ENCODE peak calls at places on chromosome 4, in eight cellular contexts. G is effector CD4-positive, alpha-beta T cell; J is GM23248; M is hypothalamus; I is head of caudate nucleus; X is cardiac fibroblast; C is HFF-Myc; T is effector memory CD8-positive, alpha-beta T cell. V is an unnamed sample.

GRCh38 chr4:125741825-125742452 is 427.2 kb downstream of the FAT4 start:
- DNase-seq in X (peak), G (no peak), I (no peak), M (no peak), C (no peak), T (no peak), J (peak), V (no peak)

GRCh38 chr4:155703486-155704227 is 37.0 kb downstream of the GUCY1A1 start:
- DNase-seq in T (no peak), M (no peak), I (no peak), G (no peak), C (no peak), X (peak), J (peak), V (no peak)

GRCh38 chr4:119559044-119559647 is 69.5 kb downstream of the PDE5A start:
- DNase-seq in J (peak), I (no peak), T (no peak), G (no peak), C (peak), X (peak), M (no peak), V (peak)

GRCh38 chr4:5611656-5612187 is 96.6 kb downstream of the EVC2 start:
- DNase-seq in J (no peak), M (no peak), I (no peak), G (no peak), C (no peak), X (no peak), T (no peak), V (no peak)

GRCh38 chr4:151407018-151407417 is 2.0 kb upstream of the FHIP1A start:
- DNase-seq in G (no peak), I (no peak), X (no peak), M (no peak), J (no peak), T (no peak), C (no peak), V (no peak)

GRCh38 chr4:60805500-60806313 is 394.4 kb upstream of the ADGRL3 start:
- DNase-seq in J (peak), I (peak), C (peak), M (no peak), G (no peak), T (no peak), X (peak), V (no peak)

GRCh38 chr4:124854968-124855367 is 142.4 kb upstream of the ANKRD50 start:
- DNase-seq in M (no peak), I (no peak), G (no peak), X (peak), T (no peak), J (peak), C (no peak), V (no peak)

GRCh38 chr4:47824844-47825243 is 13.0 kb downstream of the CORIN start:
- DNase-seq in I (no peak), C (no peak), X (no peak), M (no peak), T (no peak), J (no peak), G (no peak), V (no peak)

GRCh38 chr4:55830741-55831140 is 11.2 kb downstream of the EXOC1L start:
- DNase-seq in X (no peak), J (no peak), G (no peak), I (no peak), M (no peak), T (no peak), C (no peak), V (no peak)

GRCh38 chr4:5524900-5525299 is 183.5 kb downstream of the EVC2 start:
- DNase-seq in T (no peak), M (no peak), X (peak), G (no peak), I (no peak), C (peak), J (peak), V (no peak)

GRCh38 chr4:154348657-154349056 is 142.9 kb downstream of the DCHS2 start:
- DNase-seq in T (no peak), J (no peak), X (no peak), M (no peak), C (no peak), G (no peak), I (no peak), V (no peak)

GRCh38 chr4:28686618-28687017 is 1826.0 kb downstream of the STIM2 start:
- DNase-seq in M (no peak), I (peak), G (no peak), T (no peak), X (peak), J (peak), C (no peak), V (no peak)

GRCh38 chr4:80540349-80540748 is 204.8 kb downstream of the CFAP299 start:
- DNase-seq in I (no peak), M (no peak), G (no peak), C (no peak), J (no peak), T (no peak), X (no peak), V (no peak)

GRCh38 chr4:82247171-82247570 is 126.6 kb downstream of the HNRNPD start:
- DNase-seq in C (no peak), I (no peak), J (no peak), X (no peak), T (no peak), M (no peak), G (no peak), V (no peak)

GRCh38 chr4:132269303-132269990 is 879.6 kb upstream of the PCDH10 start:
- DNase-seq in T (no peak), X (no peak), G (no peak), M (no peak), C (no peak), I (no peak), J (no peak), V (no peak)

GRCh38 chr4:152166567-152166966 is 369.3 kb downstream of the FBXW7 start:
- DNase-seq in J (peak), I (no peak), C (no peak), M (no peak), G (no peak), X (peak), T (no peak), V (no peak)

GRCh38 chr4:15455290-15455689 is 14.4 kb upstream of the CC2D2A start:
- DNase-seq in C (no peak), I (no peak), X (peak), J (peak), M (no peak), T (no peak), G (no peak), V (no peak)

GRCh38 chr4:158182736-158183135 is 9.9 kb upstream of the GASK1B start:
- DNase-seq in M (no peak), T (no peak), X (no peak), C (no peak), J (peak), I (no peak), G (no peak), V (no peak)

GRCh38 chr4:105060628-105061027 is 86.0 kb upstream of the TET2 start:
- DNase-seq in J (no peak), C (no peak), G (no peak), M (no peak), X (peak), T (no peak), I (no peak), V (no peak)

GRCh38 chr4:86895692-86896488 is 3.7 kb upstream of the C4orf36 start:
- DNase-seq in J (peak), I (peak), T (peak), C (no peak), X (peak), M (no peak), G (no peak), V (no peak)

GRCh38 chr4:183806341-183806740 is 98.8 kb upstream of the STOX2 start:
- DNase-seq in J (no peak), X (no peak), C (no peak), I (no peak), G (no peak), T (no peak), M (no peak), V (no peak)

GRCh38 chr4:99458911-99459447 is 23.8 kb upstream of the ADH7 start:
- DNase-seq in G (no peak), M (no peak), X (no peak), J (no peak), C (no peak), I (no peak), T (no peak), V (no peak)

GRCh38 chr4:17781072-17781830 is at the start of gene FAM184B:
- DNase-seq in C (no peak), M (no peak), I (peak), G (no peak), J (peak), T (no peak), X (peak), V (no peak)

GRCh38 chr4:48896845-48897244 is 9.7 kb downstream of the OCIAD2 start:
- DNase-seq in T (no peak), M (no peak), I (peak), X (no peak), C (no peak), J (no peak), G (no peak), V (no peak)

GRCh38 chr4:86977621-86978184 is 42.9 kb downstream of the AFF1 start:
- DNase-seq in I (no peak), C (no peak), M (no peak), X (peak), J (peak), G (no peak), T (no peak), V (no peak)

GRCh38 chr4:130901321-130901720 is 1805.4 kb downstream of the C4orf33 start:
- DNase-seq in C (no peak), J (no peak), G (no peak), T (no peak), M (no peak), X (no peak), I (no peak), V (no peak)